ENCODE peak calls at places on chromosomes 5 and 9, in six cellular contexts. Y, P, E, D, U and K are unnamed samples.

GRCh38 chr9:109258619-109259321 is 62.1 kb downstream of the EPB41L4B start:
- DNase-seq in Y (no peak), P (no peak), E (no peak), D (no peak), U (no peak), K (no peak)

GRCh38 chr9:70205366-70206020 is 53.3 kb upstream of the SMC5 start:
- DNase-seq in Y (no peak), P (peak), E (no peak), D (no peak), U (no peak), K (no peak)

GRCh38 chr5:55187370-55187769 is 14.4 kb upstream of the CDC20B start:
- DNase-seq in Y (no peak), P (peak), E (peak), D (no peak), U (no peak), K (no peak)

GRCh38 chr9:10232352-10232930 is 380.4 kb downstream of the PTPRD start:
- DNase-seq in Y (no peak), P (peak), E (no peak), D (no peak), U (no peak), K (no peak)

GRCh38 chr9:3520564-3520963 is 5.2 kb downstream of the RFX3 start:
- DNase-seq in Y (no peak), P (no peak), E (no peak), D (no peak), U (no peak), K (no peak)

GRCh38 chr5:96008487-96008886 is 46.8 kb upstream of the ELL2 start:
- DNase-seq in Y (no peak), P (no peak), E (no peak), D (no peak), U (no peak), K (no peak)

GRCh38 chr9:127467621-127468020 is 16.3 kb downstream of the LRSAM1 start:
- DNase-seq in Y (no peak), P (no peak), E (no peak), D (no peak), U (no peak), K (no peak)

GRCh38 chr9:128818839-128819715 is 777 bp downstream of the ENDOG start:
- DNase-seq in Y (no peak), P (peak), E (no peak), D (peak), U (no peak), K (no peak)

GRCh38 chr9:88523056-88523455 is 11.9 kb upstream of the NXNL2 start:
- DNase-seq in Y (no peak), P (no peak), E (peak), D (no peak), U (no peak), K (peak)

GRCh38 chr9:14741369-14741768 is 18.8 kb upstream of the CER1 start:
- DNase-seq in Y (no peak), P (no peak), E (no peak), D (no peak), U (no peak), K (no peak)

GRCh38 chr9:119477197-119477596 is 108.0 kb upstream of the BRINP1 start:
- DNase-seq in Y (no peak), P (no peak), E (no peak), D (no peak), U (no peak), K (no peak)

DNA sequence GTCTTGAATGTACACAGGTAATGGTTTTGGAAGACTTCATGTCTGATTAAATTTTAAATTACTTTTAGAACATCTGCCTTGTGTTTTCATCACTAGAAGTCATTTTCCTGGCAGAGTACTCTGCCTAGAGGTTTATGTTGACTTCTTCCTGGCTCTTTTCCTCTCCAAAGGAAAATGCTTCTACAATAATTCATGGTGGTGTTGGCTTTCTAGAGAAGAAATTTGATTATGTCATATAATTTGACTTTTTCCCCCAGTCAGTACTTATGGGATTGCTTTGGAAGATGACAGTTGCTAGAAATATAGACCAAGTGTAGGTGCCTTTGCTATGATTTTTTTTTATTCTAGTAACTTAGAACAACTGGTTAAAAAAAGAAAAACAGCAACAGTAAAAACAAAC is 46.7 kb downstream of the F2RL2 start:
- DNase-seq in Y (no peak), P (no peak), E (no peak), D (no peak), U (no peak), K (no peak)
- TF ChIP-seq CTCF in Y (no peak), P (no peak), E (no peak), D (no peak), U (no peak), K (no peak)

DNA sequence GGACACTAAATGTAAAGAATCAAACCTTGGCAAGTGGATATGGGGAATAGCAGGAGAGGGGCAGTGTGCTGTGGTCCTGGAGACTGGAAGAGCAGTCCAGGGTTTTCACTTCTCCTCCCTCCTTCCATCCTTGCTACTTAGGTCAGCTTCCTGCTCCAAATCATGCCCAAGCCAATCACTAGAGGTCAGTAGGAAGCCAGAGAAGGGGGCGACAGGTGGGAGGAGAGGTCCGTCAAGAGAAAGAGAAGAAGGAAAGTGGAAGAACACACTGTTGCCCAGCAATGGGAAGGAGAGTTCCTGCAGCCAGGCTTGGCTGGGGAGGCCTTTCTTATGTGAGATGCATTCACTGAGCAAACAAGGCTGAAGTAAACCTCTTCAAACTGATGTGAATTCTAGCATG is 289.6 kb downstream of the DTWD2 start:
- DNase-seq in Y (no peak), P (no peak), E (no peak), D (no peak), U (no peak), K (no peak)
- TF ChIP-seq CTCF in Y (no peak), P (no peak), E (no peak), D (no peak), U (no peak), K (no peak)

GRCh38 chr5:129991780-129992179 is 87.5 kb downstream of the CHSY3 start:
- DNase-seq in Y (no peak), P (no peak), E (no peak), D (no peak), U (no peak), K (no peak)
- TF ChIP-seq CTCF in Y (no peak), P (no peak), E (no peak), D (no peak), U (no peak), K (no peak)

GRCh38 chr5:19902316-19902934 is 85.6 kb downstream of the CDH18 start:
- DNase-seq in Y (no peak), P (peak), E (no peak), D (no peak), U (no peak), K (no peak)
- TF ChIP-seq CTCF in Y (no peak), P (no peak), E (no peak), D (no peak), U (no peak), K (no peak)

GRCh38 chr5:139562847-139563246 is 1.7 kb downstream of the UBE2D2 start:
- DNase-seq in Y (no peak), P (no peak), E (no peak), D (no peak), U (no peak), K (no peak)
- TF ChIP-seq CTCF in Y (no peak), P (no peak), E (no peak), D (no peak), U (no peak), K (no peak)

GRCh38 chr9:36897476-36897875 is 136.6 kb downstream of the PAX5 start:
- DNase-seq in Y (no peak), P (no peak), E (no peak), D (no peak), U (no peak), K (no peak)

GRCh38 chr9:36896296-36896695 is 137.8 kb downstream of the PAX5 start:
- DNase-seq in Y (no peak), P (no peak), E (no peak), D (no peak), U (no peak), K (no peak)

GRCh38 chr9:36894695-36895310 is 139.3 kb downstream of the PAX5 start:
- DNase-seq in Y (no peak), P (no peak), E (no peak), D (no peak), U (no peak), K (no peak)

GRCh38 chr9:36897019-36897418 is 137.0 kb downstream of the PAX5 start:
- DNase-seq in Y (no peak), P (no peak), E (no peak), D (no peak), U (no peak), K (no peak)

DNA sequence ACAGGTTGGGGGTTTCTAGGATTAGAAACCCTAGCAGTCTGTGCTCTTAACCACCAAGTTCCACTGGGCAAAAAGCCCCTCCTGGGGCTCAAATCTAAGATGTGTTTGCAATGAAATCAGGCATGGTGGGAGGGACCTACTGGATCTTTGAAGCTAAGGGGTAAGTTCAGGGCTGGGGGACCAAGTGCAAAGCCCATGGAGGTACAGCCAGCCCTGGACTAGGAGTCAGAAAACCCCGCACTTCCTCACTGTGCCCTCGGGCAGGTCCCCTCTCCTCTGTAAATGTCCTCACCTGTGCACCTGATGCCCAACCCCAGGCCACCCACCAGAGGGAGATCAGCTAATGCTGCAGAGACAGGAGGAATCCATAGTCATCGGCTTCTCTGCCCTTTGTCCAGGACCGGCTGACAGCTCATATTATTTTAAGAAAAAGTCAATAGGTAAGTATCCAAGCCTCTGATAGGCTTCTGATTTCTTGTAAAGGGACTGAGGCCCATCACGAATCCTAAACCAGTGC is 138.3 kb downstream of the PAX5 start:
- DNase-seq in Y (no peak), P (no peak), E (no peak), D (no peak), U (no peak), K (no peak)
- TF ChIP-seq CTCF in Y (no peak), P (no peak), E (peak), D (no peak), U (no peak), K (no peak)